ENCODE peak calls at places on chromosomes 7 and 10, in six cellular contexts. One of them, this sample, is unnamed.

GRCh38 chr10:122554576-122554975 is 6.0 kb upstream of the DMBT1 start:
- DNase-seq in NCI-H748 treated with DMSO at 0.1 percent for 48 hours: no peak
- DNase-seq in T-helper 2 cell: no peak
- DNase-seq in NCI-H1092 treated with DMSO at 0.1 percent for 48 hours: no peak
- DNase-seq in left colon: no peak
- DNase-seq in amniotic epithelial cell: no peak
- DNase-seq in this sample: no peak

GRCh38 chr7:137986252-137987010 is 15.5 kb downstream of the CREB3L2 start:
- DNase-seq in NCI-H748 treated with DMSO at 0.1 percent for 48 hours: no peak
- DNase-seq in T-helper 2 cell: no peak
- DNase-seq in NCI-H1092 treated with DMSO at 0.1 percent for 48 hours: no peak
- DNase-seq in left colon: no peak
- DNase-seq in amniotic epithelial cell: peak
- DNase-seq in this sample: peak

GRCh38 chr10:79038841-79039201 is 29.9 kb upstream of the ZMIZ1 start:
- DNase-seq in NCI-H748 treated with DMSO at 0.1 percent for 48 hours: no peak
- DNase-seq in T-helper 2 cell: no peak
- DNase-seq in NCI-H1092 treated with DMSO at 0.1 percent for 48 hours: peak
- DNase-seq in left colon: peak
- DNase-seq in amniotic epithelial cell: no peak
- DNase-seq in this sample: peak

GRCh38 chr10:1153805-1154351 is 97.7 kb downstream of the WDR37 start:
- DNase-seq in NCI-H748 treated with DMSO at 0.1 percent for 48 hours: no peak
- DNase-seq in T-helper 2 cell: no peak
- DNase-seq in NCI-H1092 treated with DMSO at 0.1 percent for 48 hours: no peak
- DNase-seq in left colon: no peak
- DNase-seq in amniotic epithelial cell: no peak
- DNase-seq in this sample: no peak

GRCh38 chr10:132939957-132940790 is 2.2 kb downstream of the CFAP46 start:
- DNase-seq in NCI-H748 treated with DMSO at 0.1 percent for 48 hours: no peak
- DNase-seq in T-helper 2 cell: no peak
- DNase-seq in NCI-H1092 treated with DMSO at 0.1 percent for 48 hours: no peak
- DNase-seq in left colon: no peak
- DNase-seq in amniotic epithelial cell: peak
- DNase-seq in this sample: peak

GRCh38 chr10:45454262-45454661 is 80.2 kb downstream of the ALOX5 start:
- DNase-seq in NCI-H748 treated with DMSO at 0.1 percent for 48 hours: no peak
- DNase-seq in T-helper 2 cell: no peak
- DNase-seq in NCI-H1092 treated with DMSO at 0.1 percent for 48 hours: no peak
- DNase-seq in left colon: no peak
- DNase-seq in amniotic epithelial cell: peak
- DNase-seq in this sample: no peak

GRCh38 chr7:79979437-79979836 is 155.2 kb upstream of the GNAI1 start:
- DNase-seq in NCI-H748 treated with DMSO at 0.1 percent for 48 hours: no peak
- DNase-seq in T-helper 2 cell: no peak
- DNase-seq in NCI-H1092 treated with DMSO at 0.1 percent for 48 hours: no peak
- DNase-seq in left colon: no peak
- DNase-seq in amniotic epithelial cell: peak
- DNase-seq in this sample: peak

GRCh38 chr10:99551616-99552015 is 18.9 kb downstream of the NKX2-3 start:
- DNase-seq in NCI-H748 treated with DMSO at 0.1 percent for 48 hours: no peak
- DNase-seq in T-helper 2 cell: no peak
- DNase-seq in NCI-H1092 treated with DMSO at 0.1 percent for 48 hours: no peak
- DNase-seq in left colon: no peak
- DNase-seq in amniotic epithelial cell: no peak
- DNase-seq in this sample: no peak

GRCh38 chr10:3231951-3232730 is 59.6 kb upstream of the PITRM1 start:
- DNase-seq in NCI-H748 treated with DMSO at 0.1 percent for 48 hours: no peak
- DNase-seq in T-helper 2 cell: no peak
- DNase-seq in NCI-H1092 treated with DMSO at 0.1 percent for 48 hours: no peak
- DNase-seq in left colon: no peak
- DNase-seq in amniotic epithelial cell: no peak
- DNase-seq in this sample: peak

GRCh38 chr7:29375641-29376562 is 181.3 kb downstream of the CHN2 start:
- DNase-seq in NCI-H748 treated with DMSO at 0.1 percent for 48 hours: no peak
- DNase-seq in T-helper 2 cell: no peak
- DNase-seq in NCI-H1092 treated with DMSO at 0.1 percent for 48 hours: no peak
- DNase-seq in left colon: peak
- DNase-seq in amniotic epithelial cell: peak
- DNase-seq in this sample: peak

GRCh38 chr7:157691521-157692155 is 354.8 kb downstream of the DNAJB6 start:
- DNase-seq in NCI-H748 treated with DMSO at 0.1 percent for 48 hours: no peak
- DNase-seq in T-helper 2 cell: no peak
- DNase-seq in NCI-H1092 treated with DMSO at 0.1 percent for 48 hours: peak
- DNase-seq in left colon: no peak
- DNase-seq in amniotic epithelial cell: no peak
- DNase-seq in this sample: no peak

GRCh38 chr10:72056932-72057751 is 31.2 kb downstream of the SPOCK2 start:
- DNase-seq in NCI-H748 treated with DMSO at 0.1 percent for 48 hours: no peak
- DNase-seq in T-helper 2 cell: no peak
- DNase-seq in NCI-H1092 treated with DMSO at 0.1 percent for 48 hours: no peak
- DNase-seq in left colon: no peak
- DNase-seq in amniotic epithelial cell: no peak
- DNase-seq in this sample: no peak

GRCh38 chr7:94630855-94631254 is 25.1 kb downstream of the SGCE start:
- DNase-seq in NCI-H748 treated with DMSO at 0.1 percent for 48 hours: peak
- DNase-seq in T-helper 2 cell: no peak
- DNase-seq in NCI-H1092 treated with DMSO at 0.1 percent for 48 hours: peak
- DNase-seq in left colon: no peak
- DNase-seq in amniotic epithelial cell: no peak
- DNase-seq in this sample: no peak

GRCh38 chr10:111579473-111579872 is 502.6 kb downstream of the ADRA2A start:
- DNase-seq in NCI-H748 treated with DMSO at 0.1 percent for 48 hours: no peak
- DNase-seq in T-helper 2 cell: no peak
- DNase-seq in NCI-H1092 treated with DMSO at 0.1 percent for 48 hours: no peak
- DNase-seq in left colon: no peak
- DNase-seq in amniotic epithelial cell: no peak
- DNase-seq in this sample: no peak

This sample was measured in EH.